ENCODE peak calls at places on chromosomes 2 and 18, in six cellular contexts. S is CD8-positive, alpha-beta T cell; I is astrocyte of the spinal cord; W is cardiac fibroblast; Y is AG04450; F is tibial artery. L is an unnamed sample.

GRCh38 chr18:2980607-2980923 is 32.4 kb downstream of the LPIN2 start:
- DNase-seq in I (no peak), Y (no peak), F (no peak), S (no peak), W (no peak), L (no peak)

GRCh38 chr2:72038524-72038923 is 109.1 kb downstream of the CYP26B1 start:
- DNase-seq in W (no peak), F (no peak), Y (no peak), S (no peak), I (no peak), L (no peak)

GRCh38 chr2:226086190-226086589 is 686.7 kb downstream of the NYAP2 start:
- DNase-seq in I (no peak), Y (no peak), F (no peak), W (no peak), S (no peak), L (no peak)

GRCh38 chr2:55811048-55811447 is 112.5 kb downstream of the EFEMP1 start:
- DNase-seq in W (peak), I (no peak), S (no peak), F (no peak), Y (no peak), L (no peak)

GRCh38 chr18:49858309-49859005 is 45.1 kb upstream of the ACAA2 start:
- DNase-seq in W (peak), Y (peak), I (peak), F (no peak), S (peak), L (no peak)

GRCh38 chr2:157572725-157573124 is 55.9 kb downstream of the ACVR1C start:
- DNase-seq in S (no peak), F (no peak), I (no peak), Y (no peak), W (no peak), L (no peak)

GRCh38 chr2:197433770-197434438 is 924 bp downstream of the SF3B1 start:
- DNase-seq in Y (no peak), I (peak), S (no peak), W (peak), F (no peak), L (no peak)

GRCh38 chr2:8684421-8684884 is 2.6 kb downstream of the ID2 start:
- DNase-seq in W (peak), I (peak), Y (no peak), F (no peak), S (peak), L (no peak)

GRCh38 chr2:29113027-29113686 is 2.1 kb upstream of the CLIP4 start:
- DNase-seq in I (peak), Y (no peak), S (no peak), F (no peak), W (peak), L (no peak)

GRCh38 chr2:220849433-220849832 is 722.7 kb downstream of the EPHA4 start:
- DNase-seq in F (no peak), I (no peak), Y (no peak), S (no peak), W (no peak), L (no peak)

GRCh38 chr2:100070078-100070477 is 72.3 kb downstream of the AFF3 start:
- DNase-seq in I (no peak), S (no peak), W (peak), Y (no peak), F (no peak), L (no peak)

GRCh38 chr2:210038078-210038477 is 35.6 kb downstream of the RPE start:
- DNase-seq in I (no peak), F (no peak), Y (no peak), W (no peak), S (no peak), L (no peak)

GRCh38 chr18:67608171-67608570 is 91.7 kb upstream of the DSEL start:
- DNase-seq in I (no peak), W (no peak), Y (no peak), F (no peak), S (no peak), L (no peak)

GRCh38 chr2:62196278-62196901 is 475 bp downstream of the B3GNT2 start:
- DNase-seq in Y (no peak), W (no peak), F (peak), I (no peak), S (peak), L (no peak)

GRCh38 chr18:68428026-68428425 is 286.9 kb downstream of the TMX3 start:
- DNase-seq in S (no peak), Y (peak), I (peak), W (peak), F (no peak), L (no peak)

GRCh38 chr2:169080250-169081035 is 11.1 kb downstream of the DHRS9 start:
- DNase-seq in F (no peak), I (peak), S (no peak), W (no peak), Y (no peak), L (no peak)

GRCh38 chr2:9473308-9473984 is 905 bp upstream of the IAH1 start:
- DNase-seq in F (no peak), I (no peak), Y (no peak), W (no peak), S (peak), L (no peak)

GRCh38 chr2:141187063-141187429 is 943.8 kb downstream of the LRP1B start:
- DNase-seq in I (no peak), W (no peak), Y (peak), F (no peak), S (no peak), L (no peak)

GRCh38 chr2:6692061-6692460 is 173.6 kb downstream of the CMPK2 start:
- DNase-seq in F (no peak), S (no peak), I (peak), W (no peak), Y (no peak), L (no peak)

GRCh38 chr2:156322103-156322671 is 10.3 kb downstream of the NR4A2 start:
- DNase-seq in S (peak), Y (no peak), W (no peak), I (no peak), F (no peak), L (no peak)

GRCh38 chr2:112181571-112182290 is 43.5 kb downstream of the FBLN7 start:
- DNase-seq in I (no peak), W (no peak), S (peak), F (no peak), Y (no peak), L (no peak)

GRCh38 chr2:102159295-102159694 is 16.7 kb downstream of the IL1R1 start:
- DNase-seq in Y (no peak), S (no peak), I (no peak), F (no peak), W (peak), L (no peak)

GRCh38 chr2:99573624-99574251 is 83.9 kb upstream of the REV1 start:
- DNase-seq in I (no peak), S (no peak), W (no peak), F (no peak), Y (no peak), L (no peak)

GRCh38 chr2:238241970-238242369 is 2.1 kb upstream of the HES6 start:
- DNase-seq in Y (no peak), S (no peak), W (no peak), F (no peak), I (no peak), L (no peak)

GRCh38 chr18:69943021-69943420 is 4.7 kb downstream of the CD226 start:
- DNase-seq in S (no peak), Y (no peak), I (no peak), F (no peak), W (no peak), L (no peak)

GRCh38 chr18:67665266-67665665 is 148.7 kb upstream of the DSEL start:
- DNase-seq in I (peak), S (no peak), Y (no peak), W (peak), F (no peak), L (no peak)

GRCh38 chr2:215022418-215022817 is 116.0 kb downstream of the ABCA12 start:
- DNase-seq in F (no peak), W (peak), S (no peak), Y (no peak), I (peak), L (no peak)

GRCh38 chr2:137049518-137049917 is 284.2 kb downstream of the THSD7B start:
- DNase-seq in F (no peak), S (no peak), I (no peak), Y (no peak), W (no peak), L (no peak)

GRCh38 chr2:10400978-10401951 is 46.9 kb downstream of the ODC1 start:
- DNase-seq in W (no peak), F (no peak), I (no peak), Y (no peak), S (no peak), L (no peak)

GRCh38 chr18:824179-824578 is 12.1 kb upstream of the YES1 start:
- DNase-seq in W (peak), F (no peak), Y (no peak), I (no peak), S (no peak), L (no peak)

GRCh38 chr2:233480490-233481202 is 85.9 kb downstream of the USP40 start:
- DNase-seq in I (peak), Y (no peak), W (peak), S (no peak), F (no peak), L (no peak)

GRCh38 chr2:39468574-39469331 is 31.7 kb upstream of the MAP4K3 start:
- DNase-seq in I (no peak), W (peak), Y (no peak), S (no peak), F (no peak), L (no peak)

GRCh38 chr2:231050018-231050901 is 6.4 kb upstream of the PSMD1 start:
- DNase-seq in S (peak), Y (no peak), W (no peak), I (no peak), F (no peak), L (no peak)

GRCh38 chr2:237297421-237298155 is 116.4 kb downstream of the COL6A3 start:
- DNase-seq in I (peak), Y (no peak), W (no peak), F (no peak), S (no peak), L (no peak)

GRCh38 chr2:210539578-210540416 is 16.6 kb upstream of the CPS1 start:
- DNase-seq in F (no peak), W (no peak), S (no peak), Y (no peak), I (no peak), L (no peak)

DNA sequence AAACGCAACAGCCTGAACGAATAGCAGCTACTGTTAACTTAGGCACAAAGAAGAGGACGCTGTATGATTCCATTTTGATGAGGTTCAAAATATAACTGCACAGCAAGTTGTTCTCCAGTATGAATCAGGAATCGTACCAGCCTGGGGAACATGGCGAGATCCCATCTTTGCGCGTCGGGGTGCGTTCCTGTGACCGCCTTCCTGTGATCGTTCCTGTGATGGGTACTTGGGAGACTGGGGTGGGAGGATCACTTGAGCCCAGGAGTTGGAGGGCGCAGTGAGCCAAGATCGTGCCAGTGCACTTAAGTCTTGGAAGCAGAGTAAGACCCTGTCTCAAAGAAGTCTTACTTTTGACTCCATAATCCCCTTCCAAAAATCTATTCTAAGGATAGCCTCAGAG is 951 bp upstream of the WDR33 start:
- DNase-seq in I (no peak), S (no peak), F (no peak), W (no peak), Y (no peak), L (no peak)
- H3K4me3 ChIP-seq in I (no peak), S (peak), F (no peak), W (no peak), Y (no peak), L (peak)

GRCh38 chr2:131156452-131157149 is 51.5 kb downstream of the PLEKHB2 start:
- DNase-seq in W (no peak), S (peak), F (no peak), I (no peak), Y (no peak), L (no peak)
- TF ChIP-seq CTCF in W (peak), S (no peak), F (no peak), I (peak), Y (peak), L (no peak)

GRCh38 chr2:218261424-218262273 is 834 bp downstream of the GPBAR1 start:
- DNase-seq in I (no peak), W (no peak), F (peak), Y (no peak), S (no peak), L (no peak)
- H3K4me3 ChIP-seq in I (no peak), W (no peak), F (no peak), Y (no peak), S (no peak), L (no peak)

GRCh38 chr2:146931109-146931508 is 913.7 kb upstream of the ACVR2A start:
- DNase-seq in F (no peak), S (no peak), Y (no peak), W (no peak), I (no peak), L (no peak)

GRCh38 chr2:146927080-146927714 is 917.6 kb upstream of the ACVR2A start:
- DNase-seq in F (peak), Y (no peak), S (no peak), I (peak), W (peak), L (no peak)
- TF ChIP-seq CTCF in F (peak), Y (peak), S (no peak), I (peak), W (peak), L (peak)